ENCODE peak calls at places on chromosomes 13 and 19, in eight cellular contexts. D is GM12878, K is H1, T is HCT116, F is endothelial cell of umbilical vein, Z is K562, U is HepG2, P is SK-N-SH. M is an unnamed sample.

GRCh38 chr19:29507081-29507860 is 18.5 kb upstream of the VSTM2B start:
- DNase-seq in T (no peak), F (no peak), U (no peak), D (no peak), Z (no peak), K (no peak), P (no peak), M (no peak)

GRCh38 chr19:39297931-39298634 is 1.9 kb downstream of the IFNL1 start:
- DNase-seq in Z (no peak), P (no peak), T (no peak), D (no peak), U (no peak), K (no peak), F (no peak), M (no peak)

GRCh38 chr13:110485604-110486003 is 75.9 kb downstream of the RAB20 start:
- DNase-seq in F (no peak), D (no peak), T (no peak), K (peak), P (no peak), U (peak), Z (no peak), M (no peak)

GRCh38 chr19:16940626-16941025 is 51.8 kb downstream of the F2RL3 start:
- DNase-seq in K (no peak), T (no peak), D (no peak), Z (no peak), P (no peak), F (no peak), U (no peak), M (no peak)

GRCh38 chr13:76723551-76724232 is 162.5 kb downstream of the KCTD12 start:
- DNase-seq in F (peak), U (no peak), P (no peak), T (no peak), Z (no peak), K (peak), D (no peak), M (no peak)

GRCh38 chr19:48351341-48351752 is 12.4 kb downstream of the TMEM143 start:
- DNase-seq in T (no peak), Z (peak), F (peak), K (no peak), U (peak), P (peak), D (no peak), M (no peak)

GRCh38 chr13:41512441-41512840 is 55.1 kb downstream of the RGCC start:
- DNase-seq in K (no peak), T (no peak), F (no peak), U (no peak), P (no peak), Z (peak), D (no peak), M (no peak)

GRCh38 chr13:76886292-76887061 is at the start of gene KCTD12:
- DNase-seq in U (no peak), Z (peak), P (peak), K (peak), F (peak), D (no peak), T (peak), M (no peak)

GRCh38 chr13:25281937-25282332 is 5.4 kb downstream of the MTMR6 start:
- DNase-seq in D (no peak), U (no peak), K (no peak), P (no peak), F (no peak), T (no peak), Z (no peak), M (no peak)

GRCh38 chr13:53800011-53800410 is 771.4 kb downstream of the OLFM4 start:
- DNase-seq in U (no peak), P (no peak), T (no peak), K (no peak), Z (no peak), D (no peak), F (no peak), M (no peak)

GRCh38 chr13:113934576-113934975 is 39.3 kb downstream of the C13orf46 start:
- DNase-seq in K (no peak), U (no peak), F (no peak), P (peak), Z (no peak), T (no peak), D (no peak), M (no peak)

GRCh38 chr19:6737284-6737872 is at the start of gene GPR108:
- DNase-seq in K (peak), D (peak), Z (peak), F (peak), P (peak), T (peak), U (peak), M (peak)
- TF ChIP-seq POLR2AphosphoS5 in K (no peak), D (no peak), Z (no peak), F (peak), P (peak), T (peak), U (no peak), M (peak)

DNA sequence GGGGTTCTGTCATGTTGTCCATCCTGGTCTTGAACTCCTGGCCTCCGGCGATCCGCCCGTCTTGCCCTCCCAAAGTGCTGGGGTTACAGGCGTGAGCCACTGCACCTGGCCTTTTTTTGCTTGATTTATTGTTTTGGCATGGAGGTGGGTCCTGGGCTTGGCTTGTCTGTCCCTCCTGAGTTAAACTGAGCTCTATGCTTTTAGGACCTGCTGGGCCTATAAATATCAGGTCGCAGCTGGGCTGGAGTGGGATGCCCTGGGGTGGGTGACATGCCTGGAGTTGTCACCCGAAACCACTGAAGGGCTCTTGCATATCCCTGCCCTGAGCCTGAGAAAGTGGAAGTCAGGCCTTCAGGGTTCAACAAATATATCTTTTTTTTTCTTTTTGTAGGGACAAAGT is 5.5 kb downstream of the ARRDC5 start:
- DNase-seq in U (no peak), F (no peak), K (no peak), D (no peak), T (no peak), P (no peak), Z (no peak), M (no peak)
- H3K9ac ChIP-seq in U (no peak), F (no peak), K (no peak), D (no peak), T (no peak), P (no peak), Z (peak), M (no peak)

DNA sequence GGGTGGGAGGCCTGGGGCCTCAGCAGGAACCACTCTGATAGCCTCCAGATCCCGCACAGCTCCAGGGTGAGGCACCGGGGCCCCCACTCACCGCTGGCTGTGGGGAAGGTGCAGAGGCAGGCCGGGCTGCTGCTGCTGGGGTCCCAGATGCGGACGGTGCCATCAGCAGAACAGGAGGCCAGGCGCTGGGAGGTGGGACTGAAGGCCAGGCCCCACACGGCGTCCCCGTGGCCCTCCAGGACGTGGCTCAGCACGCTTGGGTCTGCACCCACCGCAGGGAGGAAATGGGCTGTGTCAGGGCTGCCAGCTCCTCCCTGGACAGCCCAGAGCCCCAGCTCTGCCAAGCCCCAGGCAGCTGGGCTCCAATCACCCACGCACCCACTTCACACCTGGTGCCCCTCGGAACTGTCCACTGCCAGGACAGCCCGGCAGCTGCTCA is 6.1 kb upstream of the PRKD2 start:
- DNase-seq in Z (no peak), U (no peak), D (no peak), K (no peak), T (no peak), P (no peak), F (no peak), M (no peak)
- TF ChIP-seq POLR2AphosphoS5 in Z (no peak), U (no peak), D (no peak), K (no peak), T (no peak), P (no peak), F (no peak), M (no peak)

DNA sequence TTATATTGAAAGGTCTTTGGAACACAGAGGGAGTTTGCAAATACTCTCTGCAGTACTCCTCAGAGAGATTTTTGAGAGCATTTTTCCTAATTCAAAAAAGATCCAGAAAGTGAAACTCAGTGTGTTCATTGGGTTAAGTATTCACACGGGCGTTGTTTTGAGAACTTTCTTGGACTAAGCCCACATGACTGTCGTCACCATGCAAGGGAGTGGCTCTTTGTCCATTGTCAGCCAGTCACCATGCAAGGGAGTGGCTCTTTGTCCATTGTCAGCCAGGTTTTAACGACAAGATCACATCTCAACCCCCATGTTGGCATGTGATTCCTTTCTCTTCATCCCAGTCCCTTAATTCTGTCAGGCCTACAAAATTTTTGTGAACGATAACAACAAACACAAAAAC is 81.2 kb upstream of the STK24 start:
- DNase-seq in Z (no peak), K (no peak), F (no peak), P (no peak), U (no peak), T (no peak), D (no peak), M (no peak)
- H3K9ac ChIP-seq in Z (no peak), K (no peak), F (no peak), P (no peak), U (no peak), T (no peak), D (no peak), M (no peak)

GRCh38 chr19:35329323-35329722 is 336 bp downstream of the CD22 start:
- DNase-seq in K (no peak), T (no peak), P (no peak), U (no peak), Z (no peak), F (no peak), D (no peak), M (no peak)

GRCh38 chr19:35330475-35330874 is 1.5 kb downstream of the CD22 start:
- DNase-seq in D (peak), U (no peak), F (no peak), Z (no peak), T (no peak), P (no peak), K (no peak), M (no peak)

GRCh38 chr19:35332817-35333216 is 3.8 kb downstream of the CD22 start:
- DNase-seq in U (no peak), Z (no peak), T (no peak), P (no peak), F (no peak), D (no peak), K (no peak), M (no peak)

GRCh38 chr19:35334064-35334753 is 5.2 kb downstream of the CD22 start:
- DNase-seq in T (no peak), P (no peak), U (no peak), F (no peak), Z (no peak), K (no peak), D (no peak), M (no peak)

GRCh38 chr19:35331551-35332214 is 2.7 kb downstream of the CD22 start:
- DNase-seq in D (no peak), U (no peak), Z (no peak), K (no peak), P (no peak), F (no peak), T (no peak), M (no peak)
- TF ChIP-seq POLR2AphosphoS5 in D (peak), U (no peak), Z (no peak), K (no peak), P (no peak), F (no peak), T (no peak), M (no peak)